ENCODE peak calls at places on chromosomes 7 and 10, in nine cellular contexts. W is HFFc6; M is activated CD4-positive, alpha-beta T cell treated with anti-CD3 and anti-CD28 coated beads, Interleukin-2, amount 10 ng/mL, durations not matched to agents 7 days and 5 days; R is CD8-positive, alpha-beta memory T cell; I is ovary; J is HT1080; L is activated T-cell treated with anti-CD3 and anti-CD28 coated beads, Interleukin-2, amount 50 U/mL, for 72 hours; B is transverse colon; G is fibroblast of villous mesenchyme. Q is an unnamed sample.

GRCh38 chr7:85185355-85186082 is 1.3 kb downstream of the SEMA3D start:
- DNase-seq in W (peak), M (no peak), R (no peak), I (peak), J (peak), L (no peak), B (peak), G (peak), Q (peak)

GRCh38 chr7:136883046-136883445 is 14.6 kb downstream of the CHRM2 start:
- DNase-seq in W (no peak), M (no peak), R (no peak), I (no peak), J (no peak), L (no peak), B (no peak), G (no peak), Q (no peak)

GRCh38 chr7:66267249-66267648 is 62.1 kb downstream of the TPST1 start:
- DNase-seq in W (peak), M (no peak), R (no peak), I (peak), J (no peak), L (no peak), B (no peak), G (peak), Q (no peak)

GRCh38 chr7:129853661-129854268 is 99.0 kb downstream of the UBE2H start:
- DNase-seq in W (peak), M (no peak), R (no peak), I (no peak), J (peak), L (no peak), B (no peak), G (peak), Q (no peak)

GRCh38 chr7:71735961-71736556 is 604.1 kb downstream of the GALNT17 start:
- DNase-seq in W (peak), M (peak), R (no peak), I (peak), J (peak), L (peak), B (peak), G (peak), Q (peak)

GRCh38 chr7:54796150-54796549 is 37.1 kb upstream of the SEC61G start:
- DNase-seq in W (no peak), M (no peak), R (no peak), I (no peak), J (no peak), L (no peak), B (no peak), G (no peak), Q (peak)

GRCh38 chr7:112892263-112892662 is 102.1 kb upstream of the TMEM168 start:
- DNase-seq in W (peak), M (no peak), R (no peak), I (no peak), J (peak), L (no peak), B (no peak), G (peak), Q (no peak)

GRCh38 chr10:4270116-4270515 is 485.1 kb upstream of the KLF6 start:
- DNase-seq in W (peak), M (no peak), R (no peak), I (no peak), J (peak), L (no peak), B (no peak), G (peak), Q (no peak)

GRCh38 chr10:52420656-52421055 is 106.6 kb downstream of the DKK1 start:
- DNase-seq in W (no peak), M (no peak), R (no peak), I (no peak), J (peak), L (no peak), B (no peak), G (no peak), Q (no peak)

Q was measured in DMS79 treated with DMSO at 0.1 percent for 48 hours.